ENCODE peak calls at places on chromosomes 16 and 17, in ten cellular contexts. C is aorta, Q is T-helper 2 cell, W is cardiac fibroblast, J is hypothalamus, D is epithelial cell of esophagus, P is mucosa of gallbladder, A is HFF-Myc, F is posterior cingulate gyrus, X is occipital lobe. R is an unnamed sample.
A peak's percentile ranks its signal among the peaks of the same experiment; 100 is the strongest.

GRCh38 chr17:74408262-74408661 is 23.6 kb upstream of the GPRC5C start:
- DNase-seq in F (no peak), Q (no peak), A (no peak), X (no peak), C (no peak), W (peak; percentile 66), J (no peak), P (no peak), D (no peak), R (no peak)

GRCh38 chr16:22316411-22316811 is 19.2 kb downstream of the POLR3E start:
- DNase-seq in J (no peak), F (no peak), Q (no peak), A (no peak), X (no peak), D (no peak), P (no peak), C (no peak), W (no peak), R (no peak)

GRCh38 chr17:77184474-77184873 is 43.7 kb downstream of the SEC14L1 start:
- DNase-seq in W (no peak), X (no peak), F (no peak), J (no peak), P (no peak), D (peak; percentile 45), C (no peak), A (no peak), Q (no peak), R (no peak)

GRCh38 chr17:65855245-65855644 is 293.8 kb upstream of the AXIN2 start:
- DNase-seq in W (peak; percentile 2), P (no peak), F (no peak), X (no peak), Q (no peak), C (no peak), D (peak; percentile 97), A (no peak), J (no peak), R (no peak)

GRCh38 chr16:57355898-57356414 is 2.6 kb upstream of the CCL22 start:
- DNase-seq in D (no peak), F (no peak), X (no peak), A (no peak), C (no peak), P (no peak), Q (no peak), W (no peak), J (no peak), R (no peak)

GRCh38 chr17:77328823-77329740 is 188.3 kb downstream of the SEC14L1 start:
- DNase-seq in W (no peak), F (no peak), J (no peak), C (no peak), A (no peak), Q (no peak), P (no peak), D (no peak), X (no peak), R (no peak)

GRCh38 chr16:78727536-78727935 is 628.1 kb downstream of the WWOX start:
- DNase-seq in C (no peak), Q (no peak), X (no peak), A (no peak), J (no peak), W (no peak), F (no peak), D (no peak), P (no peak), R (no peak)

GRCh38 chr17:74654742-74655141 is 31.2 kb upstream of the CD300E start:
- DNase-seq in A (no peak), D (no peak), J (no peak), C (no peak), P (no peak), W (no peak), F (no peak), Q (no peak), X (no peak), R (no peak)

GRCh38 chr16:1471569-1472194 is 3.1 kb downstream of the CLCN7 start:
- DNase-seq in J (no peak), C (peak; percentile 46), Q (no peak), D (no peak), P (no peak), W (no peak), F (no peak), A (no peak), X (no peak), R (no peak)